ENCODE peak calls at places on chromosomes 16 and 17, in eight cellular contexts. K is body of pancreas, L is bronchial epithelial cell, Q is A549, R is HFFc6, A is cardiac fibroblast, T is B cell, U is CD14-positive monocyte. O is an unnamed sample.
A peak's percentile ranks its signal among the peaks of the same experiment; 100 is the strongest.

GRCh38 chr16:67796099-67796718 is 10.2 kb downstream of the RANBP10 start:
- DNase-seq in K (no peak), L (peak; percentile 30), Q (no peak), R (no peak), A (no peak), T (no peak), U (no peak), O (no peak)

GRCh38 chr17:48506246-48506645 is 24.6 kb downstream of the HOXB1 start:
- DNase-seq in K (no peak), L (no peak), Q (no peak), R (no peak), A (no peak), T (no peak), U (no peak), O (no peak)

GRCh38 chr16:74736531-74737157 is 36.0 kb upstream of the MLKL start:
- DNase-seq in K (no peak), L (peak; percentile 10), Q (no peak), R (no peak), A (no peak), T (no peak), U (no peak), O (no peak)

GRCh38 chr17:33202796-33203195 is 90.3 kb downstream of the ASIC2 start:
- DNase-seq in K (no peak), L (no peak), Q (no peak), R (no peak), A (no peak), T (no peak), U (no peak), O (no peak)

GRCh38 chr16:78075800-78076199 is 23.7 kb upstream of the WWOX start:
- DNase-seq in K (no peak), L (no peak), Q (no peak), R (no peak), A (no peak), T (no peak), U (no peak), O (no peak)

GRCh38 chr17:44038604-44039007 is 23.8 kb upstream of the TMEM101 start:
- DNase-seq in K (no peak), L (no peak), Q (no peak), R (no peak), A (no peak), T (no peak), U (no peak), O (no peak)

GRCh38 chr16:47503936-47504335 is 42.8 kb downstream of the PHKB start:
- DNase-seq in K (no peak), L (peak; percentile 62), Q (no peak), R (peak; percentile 12), A (peak; percentile 41), T (no peak), U (no peak), O (no peak)

GRCh38 chr17:49459401-49459984 is 35.6 kb upstream of the NGFR start:
- DNase-seq in K (no peak), L (no peak), Q (no peak), R (no peak), A (no peak), T (no peak), U (no peak), O (no peak)

GRCh38 chr16:76535-77272 is 1.3 kb upstream of the MPG start:
- DNase-seq in K (no peak), L (peak; percentile 65), Q (peak; percentile 48), R (peak; percentile 77), A (peak; percentile 91), T (no peak), U (no peak), O (peak; percentile 92)

GRCh38 chr16:56931253-56931768 is 631 bp upstream of the HERPUD1 start:
- DNase-seq in K (no peak), L (no peak), Q (no peak), R (no peak), A (no peak), T (peak; percentile 95), U (no peak), O (no peak)

GRCh38 chr16:78762222-78762621 is 662.8 kb downstream of the WWOX start:
- DNase-seq in K (no peak), L (peak; percentile 35), Q (no peak), R (no peak), A (no peak), T (peak; percentile 51), U (no peak), O (no peak)

GRCh38 chr16:8370374-8371015 is 219.8 kb downstream of the TMEM114 start:
- DNase-seq in K (peak; percentile 17), L (peak; percentile 54), Q (no peak), R (peak; percentile 4), A (peak; percentile 45), T (no peak), U (no peak), O (no peak)

GRCh38 chr16:62041401-62041800 is 5.2 kb upstream of the CDH8 start:
- DNase-seq in K (no peak), L (peak; percentile 33), Q (peak; percentile 5), R (peak; percentile 1), A (peak; percentile 63), T (no peak), U (no peak), O (no peak)
- TF ChIP-seq CTCF in K (peak; percentile 4), L (peak; percentile 37), Q (peak; percentile 51), R (peak; percentile 41), A (peak; percentile 41), T (no peak), U (no peak), O (no peak)

GRCh38 chr17:31392002-31392855 is 754 bp downstream of the RAB11FIP4 start:
- DNase-seq in K (no peak), L (no peak), Q (no peak), R (no peak), A (no peak), T (no peak), U (no peak), O (no peak)
- TF ChIP-seq CTCF in K (no peak), L (no peak), Q (no peak), R (no peak), A (no peak), T (no peak), U (no peak), O (no peak)

GRCh38 chr17:57104461-57105175 is 19.6 kb downstream of the AKAP1 start:
- DNase-seq in K (no peak), L (peak; percentile 21), Q (no peak), R (peak; percentile 79), A (peak; percentile 36), T (no peak), U (no peak), O (no peak)

GRCh38 chr17:57106107-57106835 is 21.2 kb downstream of the AKAP1 start:
- DNase-seq in K (peak; percentile 43), L (no peak), Q (no peak), R (no peak), A (no peak), T (no peak), U (no peak), O (no peak)

GRCh38 chr17:57107498-57108101 is 22.6 kb downstream of the AKAP1 start:
- DNase-seq in K (no peak), L (peak; percentile 79), Q (no peak), R (peak; percentile 65), A (no peak), T (no peak), U (no peak), O (no peak)

GRCh38 chr17:57108656-57109392 is 23.8 kb downstream of the AKAP1 start:
- DNase-seq in K (no peak), L (no peak), Q (no peak), R (no peak), A (no peak), T (no peak), U (no peak), O (peak; percentile 55)

DNA sequence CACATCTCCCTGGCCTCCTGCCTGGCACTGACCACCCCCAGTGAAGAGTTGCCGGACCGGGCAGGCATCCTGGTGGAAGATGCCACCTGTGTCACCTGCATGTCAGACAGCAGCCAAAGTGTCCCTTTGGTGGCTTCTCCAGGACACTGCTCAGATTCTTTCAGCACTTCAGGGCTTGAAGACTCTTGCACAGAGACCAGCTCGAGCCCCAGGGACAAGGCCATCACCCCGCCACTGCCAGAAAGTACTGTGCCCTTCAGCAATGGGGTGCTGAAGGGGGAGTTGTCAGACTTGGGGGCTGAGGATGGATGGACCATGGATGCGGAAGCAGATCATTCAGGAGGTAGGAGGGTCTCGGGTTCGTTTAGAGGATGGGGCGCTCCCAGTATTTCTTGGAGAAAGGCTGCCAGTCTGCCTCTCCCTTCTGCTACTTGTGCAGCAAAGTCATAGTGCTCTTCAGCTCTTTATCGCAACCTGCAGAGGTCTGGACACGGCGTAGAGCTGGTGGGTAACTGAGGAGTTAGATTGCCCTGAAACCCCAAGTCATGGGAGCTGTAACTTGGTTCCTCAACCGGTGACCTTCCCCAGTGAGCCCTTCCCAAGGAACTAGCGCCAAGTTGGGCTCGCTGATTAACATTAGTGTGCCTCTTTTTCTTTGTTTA is 21.9 kb downstream of the AKAP1 start:
- DNase-seq in K (no peak), L (no peak), Q (no peak), R (no peak), A (no peak), T (no peak), U (no peak), O (no peak)
- TF ChIP-seq CTCF in K (no peak), L (no peak), Q (peak; percentile 21), R (no peak), A (no peak), T (no peak), U (no peak), O (no peak)

GRCh38 chr17:81488276-81488860 is 24.2 kb downstream of the ACTG1 start:
- DNase-seq in K (no peak), L (no peak), Q (no peak), R (no peak), A (no peak), T (no peak), U (no peak), O (no peak)
- TF ChIP-seq CTCF in K (no peak), L (no peak), Q (no peak), R (no peak), A (no peak), T (no peak), U (no peak), O (no peak)

DNA sequence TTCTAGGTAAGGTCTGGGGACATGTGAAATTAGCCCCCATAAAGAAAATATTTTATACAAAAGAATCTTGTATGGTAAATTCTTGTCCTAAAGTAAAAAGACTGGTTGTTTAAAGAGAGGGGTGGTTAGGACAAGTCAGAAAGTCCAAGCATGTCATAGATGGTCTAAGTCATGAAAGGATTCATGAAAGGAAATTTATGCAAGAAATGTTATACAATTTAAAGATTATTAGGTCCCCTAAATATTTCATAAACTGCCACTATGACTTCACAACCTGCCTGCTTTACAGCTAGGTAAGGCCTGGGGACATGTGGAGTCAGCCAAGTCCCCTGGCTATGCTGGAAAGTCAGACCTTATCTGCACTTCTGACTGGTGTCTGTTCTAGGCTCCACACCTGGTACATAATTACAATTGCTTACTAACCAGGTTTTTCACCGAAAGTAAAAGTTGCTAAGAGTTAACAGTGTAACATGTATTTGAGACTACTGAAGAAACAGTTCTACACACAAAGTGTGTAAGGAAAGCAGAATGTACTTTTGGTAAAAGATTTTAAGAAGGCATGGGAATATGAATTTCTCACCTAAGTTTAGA is 17.0 kb downstream of the N4BP1 start:
- DNase-seq in K (no peak), L (no peak), Q (no peak), R (no peak), A (peak; percentile 26), T (no peak), U (no peak), O (no peak)
- TF ChIP-seq CTCF in K (no peak), L (no peak), Q (no peak), R (no peak), A (no peak), T (no peak), U (no peak), O (no peak)

GRCh38 chr16:30000768-30001631 is 5.0 kb downstream of the INO80E start:
- DNase-seq in K (no peak), L (no peak), Q (no peak), R (no peak), A (no peak), T (no peak), U (no peak), O (no peak)
- TF ChIP-seq CTCF in K (no peak), L (no peak), Q (no peak), R (peak; percentile 8), A (no peak), T (no peak), U (no peak), O (no peak)

O was measured in ascending aorta.